ENCODE peak calls at places on chromosome 10, in four cellular contexts. One of them, this sample, is unnamed.

GRCh38 chr10:26468291-26468690 is 30.1 kb downstream of the APBB1IP start:
- DNase-seq in activated CD4-positive, alpha-beta T cell treated with anti-CD3 and anti-CD28 coated beads, Interleukin-2, amount 50 U/mL, for 24 hours: no peak
- DNase-seq in AG04450: no peak
- DNase-seq in stimulated activated CD8-positive, alpha-beta memory T cell treated with anti-CD3 and anti-CD28 coated beads, Interleukin-15, amount 100 ng/mL, for 24 hours: no peak
- DNase-seq in this sample: no peak

GRCh38 chr10:115432188-115432819 is 339.1 kb downstream of the ATRNL1 start:
- DNase-seq in activated CD4-positive, alpha-beta T cell treated with anti-CD3 and anti-CD28 coated beads, Interleukin-2, amount 50 U/mL, for 24 hours: no peak
- DNase-seq in AG04450: no peak
- DNase-seq in stimulated activated CD8-positive, alpha-beta memory T cell treated with anti-CD3 and anti-CD28 coated beads, Interleukin-15, amount 100 ng/mL, for 24 hours: no peak
- DNase-seq in this sample: no peak

GRCh38 chr10:104054430-104054829 is 31.2 kb downstream of the COL17A1 start:
- DNase-seq in activated CD4-positive, alpha-beta T cell treated with anti-CD3 and anti-CD28 coated beads, Interleukin-2, amount 50 U/mL, for 24 hours: no peak
- DNase-seq in AG04450: peak
- DNase-seq in stimulated activated CD8-positive, alpha-beta memory T cell treated with anti-CD3 and anti-CD28 coated beads, Interleukin-15, amount 100 ng/mL, for 24 hours: no peak
- DNase-seq in this sample: no peak

GRCh38 chr10:121205625-121206024 is 354.5 kb downstream of the WDR11 start:
- DNase-seq in activated CD4-positive, alpha-beta T cell treated with anti-CD3 and anti-CD28 coated beads, Interleukin-2, amount 50 U/mL, for 24 hours: no peak
- DNase-seq in AG04450: no peak
- DNase-seq in stimulated activated CD8-positive, alpha-beta memory T cell treated with anti-CD3 and anti-CD28 coated beads, Interleukin-15, amount 100 ng/mL, for 24 hours: no peak
- DNase-seq in this sample: no peak

GRCh38 chr10:44477021-44477420 is 92.1 kb upstream of the CXCL12 start:
- DNase-seq in activated CD4-positive, alpha-beta T cell treated with anti-CD3 and anti-CD28 coated beads, Interleukin-2, amount 50 U/mL, for 24 hours: no peak
- DNase-seq in AG04450: peak
- DNase-seq in stimulated activated CD8-positive, alpha-beta memory T cell treated with anti-CD3 and anti-CD28 coated beads, Interleukin-15, amount 100 ng/mL, for 24 hours: no peak
- DNase-seq in this sample: no peak

GRCh38 chr10:123117644-123118409 is 17.9 kb upstream of the HMX3 start:
- DNase-seq in activated CD4-positive, alpha-beta T cell treated with anti-CD3 and anti-CD28 coated beads, Interleukin-2, amount 50 U/mL, for 24 hours: no peak
- DNase-seq in AG04450: no peak
- DNase-seq in stimulated activated CD8-positive, alpha-beta memory T cell treated with anti-CD3 and anti-CD28 coated beads, Interleukin-15, amount 100 ng/mL, for 24 hours: no peak
- DNase-seq in this sample: no peak

GRCh38 chr10:97096327-97097153 is 89.2 kb downstream of the SLIT1 start:
- DNase-seq in activated CD4-positive, alpha-beta T cell treated with anti-CD3 and anti-CD28 coated beads, Interleukin-2, amount 50 U/mL, for 24 hours: no peak
- DNase-seq in AG04450: no peak
- DNase-seq in stimulated activated CD8-positive, alpha-beta memory T cell treated with anti-CD3 and anti-CD28 coated beads, Interleukin-15, amount 100 ng/mL, for 24 hours: no peak
- DNase-seq in this sample: no peak

GRCh38 chr10:64007157-64007556 is 486.0 kb downstream of the REEP3 start:
- DNase-seq in activated CD4-positive, alpha-beta T cell treated with anti-CD3 and anti-CD28 coated beads, Interleukin-2, amount 50 U/mL, for 24 hours: no peak
- DNase-seq in AG04450: no peak
- DNase-seq in stimulated activated CD8-positive, alpha-beta memory T cell treated with anti-CD3 and anti-CD28 coated beads, Interleukin-15, amount 100 ng/mL, for 24 hours: no peak
- DNase-seq in this sample: no peak

GRCh38 chr10:100934084-100934659 is 21.4 kb downstream of the SLF2 start:
- DNase-seq in activated CD4-positive, alpha-beta T cell treated with anti-CD3 and anti-CD28 coated beads, Interleukin-2, amount 50 U/mL, for 24 hours: no peak
- DNase-seq in AG04450: no peak
- DNase-seq in stimulated activated CD8-positive, alpha-beta memory T cell treated with anti-CD3 and anti-CD28 coated beads, Interleukin-15, amount 100 ng/mL, for 24 hours: no peak
- DNase-seq in this sample: no peak

GRCh38 chr10:132368881-132369635 is 27.9 kb upstream of the PWWP2B start:
- DNase-seq in activated CD4-positive, alpha-beta T cell treated with anti-CD3 and anti-CD28 coated beads, Interleukin-2, amount 50 U/mL, for 24 hours: no peak
- DNase-seq in AG04450: no peak
- DNase-seq in stimulated activated CD8-positive, alpha-beta memory T cell treated with anti-CD3 and anti-CD28 coated beads, Interleukin-15, amount 100 ng/mL, for 24 hours: no peak
- DNase-seq in this sample: no peak

GRCh38 chr10:51806079-51806835 is 106.9 kb upstream of the CSTF2T start:
- DNase-seq in activated CD4-positive, alpha-beta T cell treated with anti-CD3 and anti-CD28 coated beads, Interleukin-2, amount 50 U/mL, for 24 hours: no peak
- DNase-seq in AG04450: no peak
- DNase-seq in stimulated activated CD8-positive, alpha-beta memory T cell treated with anti-CD3 and anti-CD28 coated beads, Interleukin-15, amount 100 ng/mL, for 24 hours: no peak
- DNase-seq in this sample: no peak

GRCh38 chr10:84762754-84763394 is 434.5 kb downstream of the CCSER2 start:
- DNase-seq in activated CD4-positive, alpha-beta T cell treated with anti-CD3 and anti-CD28 coated beads, Interleukin-2, amount 50 U/mL, for 24 hours: no peak
- DNase-seq in AG04450: no peak
- DNase-seq in stimulated activated CD8-positive, alpha-beta memory T cell treated with anti-CD3 and anti-CD28 coated beads, Interleukin-15, amount 100 ng/mL, for 24 hours: no peak
- DNase-seq in this sample: no peak

GRCh38 chr10:92531132-92531531 is 42.8 kb downstream of the IDE start:
- DNase-seq in activated CD4-positive, alpha-beta T cell treated with anti-CD3 and anti-CD28 coated beads, Interleukin-2, amount 50 U/mL, for 24 hours: no peak
- DNase-seq in AG04450: no peak
- DNase-seq in stimulated activated CD8-positive, alpha-beta memory T cell treated with anti-CD3 and anti-CD28 coated beads, Interleukin-15, amount 100 ng/mL, for 24 hours: no peak
- DNase-seq in this sample: no peak

GRCh38 chr10:10094700-10095099 is 923.0 kb upstream of the CELF2 start:
- DNase-seq in activated CD4-positive, alpha-beta T cell treated with anti-CD3 and anti-CD28 coated beads, Interleukin-2, amount 50 U/mL, for 24 hours: no peak
- DNase-seq in AG04450: peak
- DNase-seq in stimulated activated CD8-positive, alpha-beta memory T cell treated with anti-CD3 and anti-CD28 coated beads, Interleukin-15, amount 100 ng/mL, for 24 hours: no peak
- DNase-seq in this sample: no peak

GRCh38 chr10:133151528-133151927 is 8.5 kb upstream of the KNDC1 start:
- DNase-seq in activated CD4-positive, alpha-beta T cell treated with anti-CD3 and anti-CD28 coated beads, Interleukin-2, amount 50 U/mL, for 24 hours: no peak
- DNase-seq in AG04450: no peak
- DNase-seq in stimulated activated CD8-positive, alpha-beta memory T cell treated with anti-CD3 and anti-CD28 coated beads, Interleukin-15, amount 100 ng/mL, for 24 hours: no peak
- DNase-seq in this sample: no peak

This sample was measured in activated CD8-positive, alpha-beta memory T cell treated with anti-CD3 and anti-CD28 coated beads for 48 hours.